ENCODE peak calls at places on chromosomes 4 and X, in four cellular contexts. One of them, this sample, is unnamed.

GRCh38 chr4:2413821-2414610 is 4.4 kb downstream of the ZFYVE28 start:
- DNase-seq in stimulated activated CD4-positive, alpha-beta T cell treated with anti-CD3 and anti-CD28 coated beads, Interleukin-2, amount 100 ng/mL, for 4 hours: no peak
- DNase-seq in type B pancreatic cell: no peak
- DNase-seq in heart left ventricle: peak
- DNase-seq in this sample: no peak

GRCh38 chrX:63128509-63128908 is 222.6 kb downstream of the SPIN4 start:
- DNase-seq in stimulated activated CD4-positive, alpha-beta T cell treated with anti-CD3 and anti-CD28 coated beads, Interleukin-2, amount 100 ng/mL, for 4 hours: no peak
- DNase-seq in type B pancreatic cell: no peak
- DNase-seq in heart left ventricle: no peak
- DNase-seq in this sample: no peak

GRCh38 chr4:158553364-158553763 is 31.7 kb downstream of the RXFP1 start:
- DNase-seq in stimulated activated CD4-positive, alpha-beta T cell treated with anti-CD3 and anti-CD28 coated beads, Interleukin-2, amount 100 ng/mL, for 4 hours: no peak
- DNase-seq in type B pancreatic cell: no peak
- DNase-seq in heart left ventricle: no peak
- DNase-seq in this sample: no peak

GRCh38 chr4:85986266-85986665 is 373.6 kb downstream of the MAPK10 start:
- DNase-seq in stimulated activated CD4-positive, alpha-beta T cell treated with anti-CD3 and anti-CD28 coated beads, Interleukin-2, amount 100 ng/mL, for 4 hours: no peak
- DNase-seq in type B pancreatic cell: no peak
- DNase-seq in heart left ventricle: no peak
- DNase-seq in this sample: no peak

GRCh38 chr4:73814679-73815078 is 21.8 kb upstream of the CXCL6 start:
- DNase-seq in stimulated activated CD4-positive, alpha-beta T cell treated with anti-CD3 and anti-CD28 coated beads, Interleukin-2, amount 100 ng/mL, for 4 hours: no peak
- DNase-seq in type B pancreatic cell: no peak
- DNase-seq in heart left ventricle: no peak
- DNase-seq in this sample: no peak

GRCh38 chr4:185011408-185011807 is 6.9 kb upstream of the HELT start:
- DNase-seq in stimulated activated CD4-positive, alpha-beta T cell treated with anti-CD3 and anti-CD28 coated beads, Interleukin-2, amount 100 ng/mL, for 4 hours: no peak
- DNase-seq in type B pancreatic cell: no peak
- DNase-seq in heart left ventricle: no peak
- DNase-seq in this sample: no peak

GRCh38 chr4:61521451-61521850 is 321.3 kb downstream of the ADGRL3 start:
- DNase-seq in stimulated activated CD4-positive, alpha-beta T cell treated with anti-CD3 and anti-CD28 coated beads, Interleukin-2, amount 100 ng/mL, for 4 hours: no peak
- DNase-seq in type B pancreatic cell: no peak
- DNase-seq in heart left ventricle: no peak
- DNase-seq in this sample: no peak

GRCh38 chrX:125205084-125205917 is 114.4 kb upstream of the TEX13C start:
- DNase-seq in stimulated activated CD4-positive, alpha-beta T cell treated with anti-CD3 and anti-CD28 coated beads, Interleukin-2, amount 100 ng/mL, for 4 hours: no peak
- DNase-seq in type B pancreatic cell: peak
- DNase-seq in heart left ventricle: peak
- DNase-seq in this sample: no peak

GRCh38 chrX:23003121-23003520 is 3.4 kb downstream of the DDX53 start:
- DNase-seq in stimulated activated CD4-positive, alpha-beta T cell treated with anti-CD3 and anti-CD28 coated beads, Interleukin-2, amount 100 ng/mL, for 4 hours: no peak
- DNase-seq in type B pancreatic cell: no peak
- DNase-seq in heart left ventricle: no peak
- DNase-seq in this sample: no peak

GRCh38 chr4:42501624-42502401 is 104.5 kb downstream of the SHISA3 start:
- DNase-seq in stimulated activated CD4-positive, alpha-beta T cell treated with anti-CD3 and anti-CD28 coated beads, Interleukin-2, amount 100 ng/mL, for 4 hours: no peak
- DNase-seq in type B pancreatic cell: no peak
- DNase-seq in heart left ventricle: no peak
- DNase-seq in this sample: no peak

GRCh38 chrX:9816094-9816700 is 30.0 kb downstream of the SHROOM2 start:
- DNase-seq in stimulated activated CD4-positive, alpha-beta T cell treated with anti-CD3 and anti-CD28 coated beads, Interleukin-2, amount 100 ng/mL, for 4 hours: no peak
- DNase-seq in type B pancreatic cell: no peak
- DNase-seq in heart left ventricle: no peak
- DNase-seq in this sample: no peak

GRCh38 chrX:35380808-35381700 is 417.1 kb upstream of the MAGEB16 start:
- DNase-seq in stimulated activated CD4-positive, alpha-beta T cell treated with anti-CD3 and anti-CD28 coated beads, Interleukin-2, amount 100 ng/mL, for 4 hours: no peak
- DNase-seq in type B pancreatic cell: no peak
- DNase-seq in heart left ventricle: no peak
- DNase-seq in this sample: no peak

GRCh38 chr4:89109841-89110540 is 1.3 kb upstream of the TIGD2 start:
- DNase-seq in stimulated activated CD4-positive, alpha-beta T cell treated with anti-CD3 and anti-CD28 coated beads, Interleukin-2, amount 100 ng/mL, for 4 hours: no peak
- DNase-seq in type B pancreatic cell: no peak
- DNase-seq in heart left ventricle: no peak
- DNase-seq in this sample: no peak

GRCh38 chr4:48603366-48604003 is 113.4 kb downstream of the ZAR1 start:
- DNase-seq in stimulated activated CD4-positive, alpha-beta T cell treated with anti-CD3 and anti-CD28 coated beads, Interleukin-2, amount 100 ng/mL, for 4 hours: no peak
- DNase-seq in type B pancreatic cell: no peak
- DNase-seq in heart left ventricle: no peak
- DNase-seq in this sample: peak

GRCh38 chrX:127459784-127460183 is 592.4 kb downstream of the ACTRT1 start:
- DNase-seq in stimulated activated CD4-positive, alpha-beta T cell treated with anti-CD3 and anti-CD28 coated beads, Interleukin-2, amount 100 ng/mL, for 4 hours: no peak
- DNase-seq in type B pancreatic cell: no peak
- DNase-seq in heart left ventricle: no peak
- DNase-seq in this sample: no peak

GRCh38 chr4:105257817-105258495 is 111.3 kb downstream of the TET2 start:
- DNase-seq in stimulated activated CD4-positive, alpha-beta T cell treated with anti-CD3 and anti-CD28 coated beads, Interleukin-2, amount 100 ng/mL, for 4 hours: no peak
- DNase-seq in type B pancreatic cell: no peak
- DNase-seq in heart left ventricle: no peak
- DNase-seq in this sample: no peak

GRCh38 chrX:131565909-131566308 is 22.0 kb downstream of the OR13H1 start:
- DNase-seq in stimulated activated CD4-positive, alpha-beta T cell treated with anti-CD3 and anti-CD28 coated beads, Interleukin-2, amount 100 ng/mL, for 4 hours: no peak
- DNase-seq in type B pancreatic cell: no peak
- DNase-seq in heart left ventricle: no peak
- DNase-seq in this sample: no peak

GRCh38 chr4:159353422-159354116 is 250.7 kb downstream of the RAPGEF2 start:
- DNase-seq in stimulated activated CD4-positive, alpha-beta T cell treated with anti-CD3 and anti-CD28 coated beads, Interleukin-2, amount 100 ng/mL, for 4 hours: no peak
- DNase-seq in type B pancreatic cell: no peak
- DNase-seq in heart left ventricle: peak
- DNase-seq in this sample: no peak